ENCODE peak calls at places on chromosomes 13 and 19, in six cellular contexts. W is dorsolateral prefrontal cortex, X is AG04449, C is esophagus squamous epithelium, O is kidney epithelial cell, I is psoas muscle. J is an unnamed sample.
A peak's percentile ranks its signal among the peaks of the same experiment; 100 is the strongest.

GRCh38 chr13:56510836-56511235 is 629.9 kb upstream of the PRR20A start:
- DNase-seq in W (no peak), X (no peak), C (no peak), O (no peak), I (no peak), J (no peak)

GRCh38 chr19:29696045-29696682 is 18.9 kb downstream of the C19orf12 start:
- DNase-seq in W (no peak), X (no peak), C (no peak), O (no peak), I (no peak), J (no peak)

GRCh38 chr19:43438291-43439162 is 23.8 kb downstream of the TEX101 start:
- DNase-seq in W (no peak), X (no peak), C (no peak), O (no peak), I (no peak), J (no peak)

GRCh38 chr19:53158119-53158656 is 665 bp downstream of the ZNF347 start:
- DNase-seq in W (no peak), X (no peak), C (no peak), O (no peak), I (peak; percentile 63), J (no peak)

GRCh38 chr19:1823539-1824251 is 11.6 kb upstream of the ATP8B3 start:
- DNase-seq in W (no peak), X (no peak), C (no peak), O (no peak), I (no peak), J (no peak)

GRCh38 chr19:35534803-35535480 is 1.7 kb downstream of the GAPDHS start:
- DNase-seq in W (no peak), X (no peak), C (no peak), O (no peak), I (no peak), J (no peak)

GRCh38 chr13:20045946-20046548 is 87.5 kb downstream of the ZMYM2 start:
- DNase-seq in W (no peak), X (no peak), C (no peak), O (no peak), I (no peak), J (no peak)

GRCh38 chr13:47213057-47213456 is 316.2 kb upstream of the HTR2A start:
- DNase-seq in W (no peak), X (no peak), C (no peak), O (no peak), I (no peak), J (no peak)

GRCh38 chr19:2983351-2984195 is 6.2 kb downstream of the TLE6 start:
- DNase-seq in W (peak; percentile 33), X (no peak), C (no peak), O (peak; percentile 42), I (peak; percentile 84), J (peak; percentile 92)

GRCh38 chr13:111346281-111346680 is 25.8 kb downstream of the TEX29 start:
- DNase-seq in W (no peak), X (no peak), C (no peak), O (no peak), I (no peak), J (no peak)

GRCh38 chr13:32115069-32115468 is 83.5 kb downstream of the FRY start:
- DNase-seq in W (no peak), X (no peak), C (no peak), O (no peak), I (no peak), J (no peak)

GRCh38 chr19:58356236-58356970 is 3.1 kb upstream of the A1BG start:
- DNase-seq in W (no peak), X (no peak), C (no peak), O (no peak), I (no peak), J (no peak)

GRCh38 chr19:2491130-2491801 is 15.3 kb downstream of the GADD45B start:
- DNase-seq in W (no peak), X (peak; percentile 90), C (no peak), O (peak; percentile 83), I (peak; percentile 82), J (peak; percentile 66)

GRCh38 chr19:12730054-12730453 is 4.4 kb downstream of the TRIR start:
- DNase-seq in W (no peak), X (no peak), C (no peak), O (no peak), I (no peak), J (no peak)

GRCh38 chr19:12733907-12734214 is 623 bp downstream of the TRIR start:
- DNase-seq in W (no peak), X (no peak), C (no peak), O (no peak), I (no peak), J (no peak)

GRCh38 chr19:12731337-12731736 is 3.1 kb downstream of the TRIR start:
- DNase-seq in W (no peak), X (no peak), C (no peak), O (no peak), I (no peak), J (no peak)

GRCh38 chr19:12736854-12737665 is at the start of gene GET3:
- DNase-seq in W (peak; percentile 93), X (peak; percentile 100), C (peak; percentile 71), O (peak; percentile 100), I (peak; percentile 89), J (peak; percentile 100)

GRCh38 chr19:12733369-12733896 is 1.1 kb downstream of the TRIR start:
- DNase-seq in W (no peak), X (no peak), C (no peak), O (no peak), I (no peak), J (no peak)
- TF ChIP-seq CTCF in W (no peak), X (peak; percentile 43), C (no peak), O (peak; percentile 44), I (no peak), J (peak; percentile 40)

GRCh38 chr19:11164278-11164677 is 8.7 kb upstream of the SPC24 start:
- DNase-seq in W (no peak), X (no peak), C (no peak), O (no peak), I (no peak), J (no peak)
- H3K4me3 ChIP-seq in W (no peak overlapping the region), X (no peak overlapping the region), C (no peak overlapping the region), O (no peak overlapping the region), I (peak overlapping the region; percentile 22), J (peak overlapping the region; percentile 28)

DNA sequence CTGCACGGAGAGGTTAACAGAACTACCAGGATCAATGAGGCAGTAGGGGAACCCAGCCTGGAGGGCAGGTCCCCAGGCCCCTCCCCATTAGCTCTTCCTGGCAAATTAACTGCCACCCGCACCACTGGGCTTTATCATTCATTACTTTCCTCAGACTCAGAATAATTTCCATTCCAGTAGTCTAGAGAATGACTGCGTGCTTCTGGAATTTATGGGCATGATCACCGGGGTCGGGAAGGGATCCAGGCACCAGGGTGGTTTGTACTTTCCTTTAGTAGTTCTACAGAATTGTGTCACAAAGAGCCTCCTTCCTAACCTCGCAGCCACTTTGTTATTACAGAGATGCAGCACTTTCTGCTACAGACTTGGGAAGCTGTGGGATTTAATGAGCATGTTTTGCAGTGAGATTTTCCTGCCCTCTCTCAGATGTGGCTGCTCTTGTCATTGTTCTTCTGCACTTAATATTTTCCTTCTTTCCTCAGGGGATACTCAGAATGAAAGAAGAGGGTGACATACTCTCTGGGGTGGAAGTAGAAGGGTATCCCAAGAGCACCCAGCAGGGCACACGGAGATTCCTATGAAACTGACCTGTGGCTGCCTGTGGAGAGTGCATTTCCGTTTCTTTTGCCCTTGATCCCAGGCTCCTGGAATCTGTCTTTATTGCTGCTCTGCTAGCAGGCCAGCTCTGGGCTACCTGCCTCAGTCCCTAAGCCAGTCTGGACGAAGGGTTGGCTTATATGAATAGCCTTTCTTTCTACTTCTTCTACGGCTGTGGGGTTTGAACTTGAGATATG is 285.0 kb upstream of the SLC10A2 start:
- DNase-seq in W (no peak), X (no peak), C (no peak), O (peak; percentile 51), I (no peak), J (peak; percentile 83)
- TF ChIP-seq CTCF in W (no peak), X (no peak), C (no peak), O (no peak), I (no peak), J (no peak)

GRCh38 chr19:16595097-16595496 is 22.9 kb upstream of the SLC35E1 start:
- DNase-seq in W (no peak), X (no peak), C (no peak), O (no peak), I (no peak), J (no peak)
- H3K4me3 ChIP-seq in W (no peak overlapping the region), X (no peak overlapping the region), C (no peak overlapping the region), O (no peak overlapping the region), I (no peak overlapping the region), J (no peak overlapping the region)

GRCh38 chr19:7832781-7833180 is 2.8 kb downstream of the EVI5L start:
- DNase-seq in W (no peak), X (no peak), C (no peak), O (no peak), I (no peak), J (no peak)

GRCh38 chr19:7830272-7830771 is 304 bp downstream of the EVI5L start:
- DNase-seq in W (no peak), X (no peak), C (no peak), O (no peak), I (peak; percentile 68), J (no peak)

GRCh38 chr19:7832009-7832408 is 2.0 kb downstream of the EVI5L start:
- DNase-seq in W (no peak), X (no peak), C (no peak), O (no peak), I (no peak), J (no peak)

GRCh38 chr19:7830823-7831222 is 805 bp downstream of the EVI5L start:
- DNase-seq in W (no peak), X (no peak), C (no peak), O (no peak), I (no peak), J (no peak)

GRCh38 chr19:7831452-7831851 is 1.4 kb downstream of the EVI5L start:
- DNase-seq in W (no peak), X (no peak), C (no peak), O (no peak), I (no peak), J (no peak)
- TF ChIP-seq CTCF in W (peak; percentile 46), X (peak; percentile 48), C (peak; percentile 12), O (peak; percentile 33), I (no peak), J (peak; percentile 36)

J was measured in astrocyte of the cerebellum.